ENCODE peak calls at places on chromosomes 1 and 21, in seven cellular contexts. K is ascending aorta, P is suprapubic skin, I is Peyer's patch, N is HFF-Myc, W is mammary epithelial cell, F is neural progenitor cell. U is an unnamed sample.

GRCh38 chr1:24294228-24294672 is 24.9 kb upstream of the GRHL3 start:
- DNase-seq in K (peak), P (no peak), I (peak), N (peak), W (peak), F (no peak), U (peak)

GRCh38 chr1:161054232-161054631 is 8.5 kb upstream of the USF1 start:
- DNase-seq in K (no peak), P (no peak), I (no peak), N (no peak), W (no peak), F (no peak), U (no peak)

GRCh38 chr1:174021611-174022079 is 512 bp downstream of the RC3H1 start:
- DNase-seq in K (peak), P (no peak), I (peak), N (no peak), W (peak), F (peak), U (peak)

GRCh38 chr1:223776075-223776814 is 63.9 kb downstream of the CAPN2 start:
- DNase-seq in K (peak), P (no peak), I (no peak), N (peak), W (peak), F (no peak), U (no peak)

GRCh38 chr1:188670837-188671236 is 1806.8 kb downstream of the BRINP3 start:
- DNase-seq in K (no peak), P (no peak), I (no peak), N (no peak), W (peak), F (no peak), U (no peak)

GRCh38 chr21:27807596-27807995 is 840.7 kb upstream of the ADAMTS5 start:
- DNase-seq in K (no peak), P (no peak), I (no peak), N (no peak), W (no peak), F (no peak), U (no peak)

GRCh38 chr1:74714429-74715362 is 18.2 kb downstream of the CRYZ start:
- DNase-seq in K (no peak), P (no peak), I (no peak), N (no peak), W (no peak), F (no peak), U (no peak)

GRCh38 chr1:174051956-174052355 is 29.8 kb upstream of the RC3H1 start:
- DNase-seq in K (no peak), P (no peak), I (no peak), N (no peak), W (no peak), F (peak), U (no peak)

GRCh38 chr1:204464701-204465100 is 29.9 kb downstream of the PIK3C2B start:
- DNase-seq in K (no peak), P (no peak), I (no peak), N (no peak), W (no peak), F (no peak), U (no peak)

GRCh38 chr1:161038523-161039153 is at the start of gene TSTD1:
- DNase-seq in K (no peak), P (no peak), I (peak), N (no peak), W (peak), F (peak), U (peak)

GRCh38 chr1:213821943-213822334 is 165.8 kb upstream of the PROX1 start:
- DNase-seq in K (no peak), P (no peak), I (no peak), N (no peak), W (no peak), F (no peak), U (no peak)

GRCh38 chr1:113760102-113760804 is 967 bp upstream of the PHTF1 start:
- DNase-seq in K (no peak), P (no peak), I (no peak), N (no peak), W (no peak), F (peak), U (no peak)

GRCh38 chr1:234213576-234214128 is 159.6 kb upstream of the COA6 start:
- DNase-seq in K (no peak), P (no peak), I (no peak), N (no peak), W (no peak), F (peak), U (no peak)

GRCh38 chr1:48356901-48357300 is 115.1 kb downstream of the SPATA6 start:
- DNase-seq in K (no peak), P (no peak), I (no peak), N (no peak), W (no peak), F (no peak), U (no peak)

GRCh38 chr1:153288634-153289275 is 24.0 kb downstream of the PGLYRP3 start:
- DNase-seq in K (no peak), P (no peak), I (no peak), N (no peak), W (peak), F (no peak), U (no peak)

GRCh38 chr1:113488576-113489177 is 98.4 kb downstream of the MAGI3 start:
- DNase-seq in K (no peak), P (no peak), I (no peak), N (no peak), W (peak), F (peak), U (peak)

GRCh38 chr1:115465802-115466363 is 127.8 kb upstream of the NGF start:
- DNase-seq in K (no peak), P (no peak), I (no peak), N (no peak), W (no peak), F (no peak), U (no peak)

GRCh38 chr1:42766723-42767509 is at the start of the genes C1orf50 and P3H1:
- DNase-seq in K (peak), P (peak), I (peak), N (peak), W (peak), F (peak), U (peak)

GRCh38 chr1:160567858-160568682 is 11.2 kb downstream of the CD84 start:
- DNase-seq in K (no peak), P (no peak), I (peak), N (no peak), W (no peak), F (no peak), U (no peak)

GRCh38 chr1:37149296-37149695 is 115.0 kb upstream of the GRIK3 start:
- DNase-seq in K (peak), P (peak), I (no peak), N (no peak), W (no peak), F (no peak), U (no peak)

GRCh38 chr1:219834247-219834917 is 94.0 kb downstream of the SLC30A10 start:
- DNase-seq in K (no peak), P (no peak), I (no peak), N (no peak), W (no peak), F (no peak), U (no peak)

GRCh38 chr1:234961468-234962339 is 166.9 kb downstream of the TOMM20 start:
- DNase-seq in K (peak), P (peak), I (peak), N (peak), W (no peak), F (no peak), U (peak)

GRCh38 chr21:39173999-39174398 is 9.3 kb downstream of the PSMG1 start:
- DNase-seq in K (no peak), P (no peak), I (no peak), N (no peak), W (no peak), F (no peak), U (no peak)

GRCh38 chr1:230160957-230161771 is 94.1 kb downstream of the GALNT2 start:
- DNase-seq in K (peak), P (no peak), I (peak), N (no peak), W (peak), F (no peak), U (peak)

GRCh38 chr1:198492872-198493271 is 47.6 kb downstream of the ATP6V1G3 start:
- DNase-seq in K (no peak), P (no peak), I (no peak), N (no peak), W (peak), F (no peak), U (no peak)

GRCh38 chr21:37445228-37445627 is 78.7 kb downstream of the DYRK1A start:
- DNase-seq in K (no peak), P (no peak), I (no peak), N (no peak), W (no peak), F (no peak), U (no peak)

GRCh38 chr1:18927654-18928272 is 25.4 kb upstream of the ALDH4A1 start:
- DNase-seq in K (no peak), P (no peak), I (peak), N (no peak), W (peak), F (no peak), U (no peak)

GRCh38 chr1:37274896-37275631 is 199.3 kb upstream of the ZC3H12A start:
- DNase-seq in K (no peak), P (no peak), I (no peak), N (no peak), W (no peak), F (peak), U (no peak)

GRCh38 chr1:30034627-30035521 is 688.5 kb downstream of the MATN1 start:
- DNase-seq in K (peak), P (no peak), I (peak), N (no peak), W (no peak), F (no peak), U (no peak)

GRCh38 chr1:19754482-19754881 is 45.2 kb downstream of the TMCO4 start:
- DNase-seq in K (peak), P (no peak), I (no peak), N (no peak), W (no peak), F (no peak), U (no peak)

DNA sequence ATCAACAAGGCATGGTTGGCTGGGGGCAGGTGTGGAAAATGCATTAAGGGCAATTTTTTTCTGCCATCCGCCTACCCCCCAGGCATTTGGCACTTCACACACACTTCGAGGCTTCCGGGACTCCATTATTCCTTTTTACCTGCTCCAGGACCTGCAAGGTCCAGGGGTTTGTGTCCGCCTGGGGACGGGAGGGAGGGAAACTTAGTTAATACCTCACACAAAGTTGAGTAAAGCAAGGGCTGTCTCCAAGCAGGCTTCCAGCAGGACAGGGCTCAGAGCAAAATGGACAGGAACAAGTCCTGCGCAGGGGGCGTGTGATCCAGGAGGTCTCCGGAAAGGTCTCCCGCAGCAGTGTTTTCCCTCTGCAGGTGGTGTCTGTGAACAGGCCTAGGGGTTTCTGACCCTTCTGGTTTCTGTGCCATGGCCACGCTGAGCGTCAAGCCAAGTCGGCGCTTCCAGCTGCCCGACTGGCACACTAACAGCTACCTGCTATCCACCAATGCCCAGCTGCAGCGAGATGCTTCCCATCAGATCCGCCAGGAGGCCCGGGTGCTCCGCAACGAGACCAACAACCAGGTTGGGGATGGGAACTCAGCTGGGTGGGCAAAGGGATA is 715 bp downstream of the TEKT2 start:
- DNase-seq in K (no peak), P (no peak), I (no peak), N (no peak), W (no peak), F (peak), U (no peak)
- H3K4me3 ChIP-seq in K (peak), P (peak), I (peak), N (peak), W (no peak), F (peak), U (peak)

DNA sequence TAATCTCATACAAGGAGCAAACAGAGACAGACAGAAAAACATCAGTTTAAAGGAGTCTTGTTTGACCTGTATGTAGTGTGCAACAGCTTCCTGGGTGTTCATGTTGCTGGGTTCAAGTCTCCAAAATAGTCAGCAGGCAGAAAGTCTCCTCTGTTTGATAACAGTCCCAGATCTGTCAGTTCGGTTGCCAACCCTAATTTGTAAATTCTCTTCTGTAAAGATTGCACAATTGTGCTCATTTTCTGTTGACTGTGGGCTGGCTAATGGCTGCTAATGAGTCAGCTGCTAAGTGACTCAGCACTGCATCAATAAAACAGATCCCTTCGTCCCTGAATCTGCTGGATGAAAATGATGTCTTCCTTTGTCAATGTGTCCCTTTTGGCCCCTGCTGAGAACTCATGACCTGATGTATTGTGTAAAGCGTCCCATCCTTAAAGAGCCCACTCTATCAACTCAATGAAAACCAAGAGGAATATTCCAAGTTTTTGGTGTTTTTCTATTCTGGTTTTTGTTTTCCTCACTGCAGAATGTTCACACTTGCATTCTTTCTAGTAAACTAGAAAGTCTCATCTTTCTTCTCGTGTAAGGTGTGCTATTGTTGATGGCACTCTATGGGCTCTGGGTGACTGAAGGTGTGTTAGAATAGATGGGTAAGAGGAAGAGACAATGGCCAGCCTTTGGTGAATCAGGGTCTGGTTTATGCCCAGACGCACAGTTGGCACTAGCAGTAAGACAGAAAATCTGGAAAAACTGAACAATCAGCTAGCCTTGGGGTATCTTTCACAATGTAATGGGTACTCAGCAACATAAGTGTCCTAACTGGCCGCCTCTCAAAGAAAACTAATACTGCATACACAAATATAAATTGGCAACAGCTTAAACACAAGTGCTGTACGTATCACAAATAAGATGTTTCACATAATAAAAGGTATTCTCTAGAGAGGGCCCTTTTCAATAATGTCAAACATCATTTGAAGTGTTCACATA is 75.1 kb upstream of the SIPA1L2 start:
- DNase-seq in K (peak), P (no peak), I (peak), N (no peak), W (peak), F (no peak), U (peak)
- H3K4me3 ChIP-seq in K (no peak), P (no peak), I (no peak), N (no peak), W (no peak), F (no peak), U (no peak)

GRCh38 chr21:45407629-45408247 is 2.8 kb downstream of the COL18A1 start:
- DNase-seq in K (no peak), P (no peak), I (no peak), N (no peak), W (no peak), F (no peak), U (no peak)
- H3K4me3 ChIP-seq in K (no peak), P (no peak), I (no peak), N (no peak), W (no peak), F (no peak), U (no peak)

DNA sequence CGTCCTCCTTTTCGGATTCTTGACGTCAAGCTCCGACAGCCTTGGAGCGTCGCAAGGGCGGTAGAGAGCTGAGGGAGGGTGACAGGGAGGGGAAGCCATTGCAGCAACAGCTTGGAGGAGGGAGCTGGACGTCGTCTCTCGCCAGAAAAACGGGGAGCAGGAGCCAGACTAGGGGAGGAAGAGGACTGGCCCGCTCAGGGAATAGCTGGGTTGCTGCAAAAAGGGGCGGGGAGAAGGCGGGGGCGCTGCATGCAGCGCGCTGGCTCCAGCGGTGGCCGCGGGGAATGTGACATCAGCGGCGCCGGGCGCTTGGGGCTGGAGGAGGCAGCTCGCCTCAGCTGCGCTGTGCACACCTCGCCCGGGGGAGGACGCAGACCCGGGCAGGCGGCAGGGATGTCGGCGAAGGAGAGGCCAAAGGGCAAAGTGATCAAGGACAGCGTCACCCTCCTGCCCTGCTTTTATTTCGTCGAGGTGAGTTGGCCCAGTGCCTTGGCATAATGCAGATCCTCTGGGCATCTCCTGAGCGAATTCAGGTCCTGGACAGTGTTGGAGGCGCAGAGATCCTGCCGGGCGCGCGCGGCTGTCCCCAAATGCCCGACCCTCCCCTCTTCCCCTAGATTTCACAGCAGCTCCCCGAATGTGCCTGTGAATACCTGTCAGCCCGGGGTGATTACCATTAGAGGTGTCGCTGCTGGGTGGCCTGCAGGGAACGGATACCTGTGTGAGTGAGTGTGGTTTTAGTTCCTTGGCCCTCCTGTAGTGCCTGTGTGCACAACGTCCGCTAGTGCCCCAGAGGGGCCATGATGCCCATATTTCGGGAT is at the start of gene PLPPR4:
- DNase-seq in K (peak), P (peak), I (no peak), N (no peak), W (peak), F (peak), U (peak)
- H3K4me3 ChIP-seq in K (peak), P (peak), I (peak), N (peak), W (no peak), F (peak), U (peak)

GRCh38 chr1:26701995-26702679 is 6.3 kb downstream of the ARID1A start:
- DNase-seq in K (no peak), P (no peak), I (no peak), N (no peak), W (peak), F (no peak), U (no peak)
- H3K4me3 ChIP-seq in K (no peak), P (peak), I (no peak), N (no peak), W (peak), F (peak), U (no peak)

GRCh38 chr1:215005656-215006335 is 76.7 kb upstream of the KCNK2 start:
- DNase-seq in K (no peak), P (no peak), I (no peak), N (no peak), W (no peak), F (no peak), U (no peak)

GRCh38 chr1:215003686-215004085 is 78.9 kb upstream of the KCNK2 start:
- DNase-seq in K (no peak), P (no peak), I (no peak), N (no peak), W (no peak), F (no peak), U (no peak)

GRCh38 chr1:215002471-215002870 is 80.1 kb upstream of the KCNK2 start:
- DNase-seq in K (no peak), P (no peak), I (no peak), N (peak), W (peak), F (no peak), U (no peak)

GRCh38 chr1:215005078-215005477 is 77.5 kb upstream of the KCNK2 start:
- DNase-seq in K (no peak), P (no peak), I (no peak), N (peak), W (no peak), F (no peak), U (no peak)

GRCh38 chr1:215004121-215004837 is 78.3 kb upstream of the KCNK2 start:
- DNase-seq in K (no peak), P (no peak), I (no peak), N (peak), W (no peak), F (no peak), U (no peak)
- H3K4me3 ChIP-seq in K (no peak), P (no peak), I (no peak), N (no peak), W (no peak), F (no peak), U (no peak)

DNA sequence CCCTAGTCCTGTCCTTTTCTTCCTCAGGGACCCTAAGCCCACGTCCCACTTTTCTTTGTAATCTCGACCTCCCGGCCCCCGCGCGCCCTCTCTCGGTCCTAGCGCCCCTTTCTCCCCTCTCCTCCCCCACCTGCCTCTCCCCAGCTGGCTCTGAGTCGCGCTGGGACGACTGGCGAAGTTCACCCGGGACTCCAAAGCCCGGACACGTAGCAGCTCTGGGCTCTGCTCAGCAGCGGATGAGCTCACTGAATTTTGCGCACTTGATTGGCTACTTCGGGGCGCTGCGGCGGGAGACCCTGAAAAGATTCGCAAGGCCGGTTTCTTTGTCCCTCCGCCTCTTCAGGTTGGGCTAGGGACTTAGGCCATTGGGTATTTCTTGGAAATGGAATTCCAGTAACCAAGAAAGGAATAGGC is 16.3 kb upstream of the ACKR1 start:
- DNase-seq in K (peak), P (peak), I (peak), N (no peak), W (no peak), F (peak), U (no peak)
- H3K4me3 ChIP-seq in K (no peak), P (peak), I (peak), N (no peak), W (no peak), F (peak), U (peak)

GRCh38 chr1:6359568-6360496 is 33.7 kb downstream of the ACOT7 start:
- DNase-seq in K (peak), P (no peak), I (peak), N (no peak), W (peak), F (peak), U (no peak)

GRCh38 chr1:6360517-6360916 is 33.0 kb downstream of the ACOT7 start:
- DNase-seq in K (no peak), P (no peak), I (peak), N (no peak), W (no peak), F (no peak), U (no peak)

GRCh38 chr1:6358144-6358624 is 35.4 kb downstream of the ACOT7 start:
- DNase-seq in K (no peak), P (no peak), I (no peak), N (no peak), W (peak), F (no peak), U (no peak)

GRCh38 chr1:6357243-6357929 is 36.2 kb downstream of the ACOT7 start:
- DNase-seq in K (no peak), P (no peak), I (peak), N (no peak), W (no peak), F (peak), U (no peak)

GRCh38 chr1:6358757-6359567 is 34.6 kb downstream of the ACOT7 start:
- DNase-seq in K (peak), P (no peak), I (peak), N (peak), W (peak), F (peak), U (no peak)
- H3K4me3 ChIP-seq in K (no peak), P (peak), I (peak), N (no peak), W (no peak), F (no peak), U (no peak)

U was measured in lower leg skin.